ENCODE peak calls at places on chromosomes 12 and 14, in nine cellular contexts. W, D, P, K, T, I, R, C and H are unnamed samples. For H3K27me3, the result is how much of the 10 kb centered on the place peaks cover.

GRCh38 chr12:107436376-107436775 is 249.2 kb upstream of the PWP1 start:
- DNase-seq in C (no peak), W (no peak), D (peak), R (peak), T (no peak), P (peak), I (peak), K (no peak), H (no peak)

GRCh38 chr14:99726538-99727095 is 42.5 kb downstream of the CYP46A1 start:
- DNase-seq in C (peak), R (no peak), I (no peak), D (no peak), T (no peak), K (no peak), W (no peak), P (no peak), H (peak)

GRCh38 chr12:129934977-129935376 is 31.2 kb upstream of the TMEM132D start:
- DNase-seq in C (no peak), W (no peak), I (no peak), D (no peak), P (no peak), K (no peak), T (no peak), R (no peak), H (no peak)

GRCh38 chr14:94561656-94562010 is 391 bp downstream of the SERPINA4 start:
- DNase-seq in W (no peak), T (no peak), C (no peak), P (no peak), D (no peak), R (no peak), I (no peak), K (no peak), H (no peak)

GRCh38 chr12:88932457-88932856 is 352.2 kb upstream of the KITLG start:
- DNase-seq in R (no peak), T (no peak), K (no peak), C (no peak), W (no peak), I (no peak), D (no peak), P (no peak), H (no peak)

GRCh38 chr12:95970905-95971304 is 25.2 kb downstream of the HAL start:
- DNase-seq in C (no peak), R (no peak), K (no peak), D (peak), I (peak), P (no peak), W (no peak), T (no peak), H (no peak)

GRCh38 chr14:72822946-72823611 is 70.8 kb downstream of the DPF3 start:
- DNase-seq in D (no peak), W (no peak), C (no peak), T (no peak), I (no peak), K (no peak), R (no peak), P (no peak), H (no peak)

GRCh38 chr12:2682301-2683282 is 112.2 kb upstream of the FKBP4 start:
- DNase-seq in C (peak), W (peak), I (peak), K (no peak), R (peak), D (peak), T (peak), P (peak), H (peak)

DNA sequence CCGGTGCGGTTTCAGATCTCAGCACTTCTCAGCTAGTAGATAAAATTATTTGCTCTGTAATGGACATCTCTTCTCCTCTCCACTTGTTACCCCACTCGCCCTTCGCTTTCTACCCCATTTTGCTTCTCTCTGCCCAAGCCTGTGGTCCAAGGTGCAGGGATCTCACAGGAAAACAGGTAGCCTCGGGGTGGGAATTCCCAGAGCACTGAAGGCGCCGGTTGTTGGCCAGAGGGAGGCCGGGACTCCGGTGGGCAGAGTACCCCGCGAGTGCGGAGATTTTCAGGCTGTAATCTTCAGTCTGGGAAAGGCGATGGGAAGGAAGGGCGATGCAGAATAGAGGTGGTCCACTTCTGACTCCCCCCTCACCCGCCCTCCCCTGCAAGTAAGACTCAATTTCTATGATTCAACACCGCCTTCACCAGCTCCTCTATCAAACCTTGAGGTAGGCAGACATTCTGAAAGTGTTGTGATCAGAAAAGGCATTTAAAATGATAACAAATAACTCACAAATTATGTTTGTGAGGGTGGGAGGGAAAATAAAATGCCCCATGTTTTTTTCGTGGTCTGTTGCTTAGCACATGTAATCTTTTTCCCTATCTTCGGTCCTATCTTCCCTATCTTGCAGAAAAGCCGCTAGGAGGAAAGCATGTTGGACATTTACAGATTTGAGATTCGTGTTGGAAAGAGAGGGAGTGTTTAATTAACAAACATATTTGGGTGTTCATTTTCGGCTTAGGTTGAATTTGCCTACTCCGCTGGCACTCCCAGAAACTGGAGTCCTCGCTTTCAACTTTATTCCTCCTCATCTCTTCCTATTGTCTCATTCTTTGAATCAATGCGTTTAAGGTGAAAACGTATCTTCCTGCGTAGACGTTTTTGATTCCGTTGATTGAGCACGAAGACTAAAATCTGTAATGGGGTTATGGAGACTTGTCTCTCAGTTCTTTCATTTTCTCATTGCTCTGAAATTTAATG is 8.5 kb downstream of the FOXG1 start:
- DNase-seq in D (peak), T (no peak), P (no peak), I (no peak), R (no peak), K (no peak), C (no peak), W (no peak), H (no peak)
- H3K27me3 ChIP-seq in D (half or more), T (under half), P (half or more), I (half or more), R (under half), K (under half), C (under half), W (under half), H (half or more)

DNA sequence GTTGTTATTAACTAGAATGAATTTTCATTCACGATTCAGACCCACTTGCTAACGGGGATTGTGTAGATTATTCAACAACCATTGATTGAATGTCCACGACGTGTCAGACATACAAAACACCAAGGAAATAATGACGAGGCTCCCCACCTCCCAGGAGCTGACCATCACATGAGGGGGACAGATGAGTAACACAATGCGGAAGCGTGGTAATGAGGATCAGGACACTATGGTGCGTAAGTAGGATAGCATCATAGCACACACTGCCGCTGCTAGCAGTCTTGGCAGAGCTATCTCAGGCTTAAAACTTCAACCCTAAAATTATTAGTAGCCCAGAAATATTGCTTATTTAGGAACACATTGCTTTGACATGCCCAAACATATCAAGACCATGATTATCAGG is 265.8 kb downstream of the EGLN3 start:
- DNase-seq in T (no peak), K (no peak), C (no peak), W (no peak), I (peak), P (no peak), R (no peak), D (no peak), H (no peak)
- TF ChIP-seq CTCF in T (no peak), K (no peak), C (no peak), W (no peak), I (no peak), P (no peak), R (no peak), D (no peak), H (no peak)

GRCh38 chr12:510071-510825 is 50.5 kb downstream of the B4GALNT3 start:
- DNase-seq in C (peak), P (no peak), D (peak), R (no peak), T (no peak), K (no peak), W (no peak), I (no peak), H (no peak)

GRCh38 chr12:507261-507853 is 47.6 kb downstream of the B4GALNT3 start:
- DNase-seq in K (no peak), D (no peak), I (no peak), T (no peak), W (no peak), C (no peak), R (no peak), P (no peak), H (no peak)

GRCh38 chr12:508145-508544 is 48.4 kb downstream of the B4GALNT3 start:
- DNase-seq in C (no peak), R (no peak), T (no peak), P (no peak), W (no peak), D (no peak), I (no peak), K (no peak), H (no peak)

GRCh38 chr12:508795-509194 is 49.1 kb downstream of the B4GALNT3 start:
- DNase-seq in K (no peak), R (no peak), D (no peak), I (no peak), W (no peak), T (no peak), C (no peak), P (no peak), H (no peak)

GRCh38 chr12:509494-509893 is 49.8 kb downstream of the B4GALNT3 start:
- DNase-seq in R (peak), D (peak), W (no peak), T (no peak), I (peak), P (no peak), C (no peak), K (no peak), H (no peak)
- H3K27me3 ChIP-seq in R (under half), D (under half), W (under half), T (under half), I (under half), P (under half), C (under half), K (under half), H (under half)

DNA sequence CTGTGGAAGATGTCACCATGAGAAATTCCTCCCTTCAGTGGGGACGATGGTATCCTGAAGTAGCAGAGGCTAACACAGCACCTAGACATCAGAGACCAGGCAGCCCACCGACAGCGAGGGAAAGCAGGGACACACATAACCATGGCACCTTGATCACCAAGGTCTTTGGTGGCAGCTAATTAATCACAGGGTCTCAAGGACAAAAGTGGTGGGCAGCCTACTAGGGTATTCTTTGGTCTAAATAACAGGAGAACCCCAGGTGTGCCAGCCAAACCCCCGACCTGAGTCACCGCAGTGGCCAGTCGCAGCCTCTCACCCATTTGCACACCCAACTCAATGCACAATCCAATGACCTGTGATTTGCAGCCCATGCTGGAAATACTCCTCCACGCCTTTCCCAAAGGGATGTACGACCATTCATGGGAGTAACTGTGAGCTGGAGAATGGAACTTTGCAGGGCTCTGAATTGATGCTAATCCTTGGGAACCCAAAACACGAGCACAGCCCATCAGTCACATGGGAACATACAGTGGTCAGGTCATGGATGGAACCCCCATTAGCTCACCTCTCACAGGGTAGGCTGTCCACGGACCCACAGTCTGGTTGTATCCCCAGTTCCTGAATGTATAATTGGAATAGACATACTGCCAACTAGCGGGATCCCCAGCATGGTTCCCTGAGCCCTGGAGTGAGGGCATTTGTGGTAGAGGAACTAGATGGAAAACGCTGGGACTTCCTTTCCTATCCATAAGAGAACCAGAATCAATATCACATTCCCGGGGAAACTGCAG is 58.7 kb upstream of the C14orf180 start:
- DNase-seq in K (no peak), C (no peak), I (no peak), D (no peak), T (no peak), W (no peak), R (no peak), P (no peak), H (peak)
- TF ChIP-seq CTCF in K (no peak), C (no peak), I (no peak), D (no peak), T (no peak), W (no peak), R (no peak), P (no peak), H (no peak)

DNA sequence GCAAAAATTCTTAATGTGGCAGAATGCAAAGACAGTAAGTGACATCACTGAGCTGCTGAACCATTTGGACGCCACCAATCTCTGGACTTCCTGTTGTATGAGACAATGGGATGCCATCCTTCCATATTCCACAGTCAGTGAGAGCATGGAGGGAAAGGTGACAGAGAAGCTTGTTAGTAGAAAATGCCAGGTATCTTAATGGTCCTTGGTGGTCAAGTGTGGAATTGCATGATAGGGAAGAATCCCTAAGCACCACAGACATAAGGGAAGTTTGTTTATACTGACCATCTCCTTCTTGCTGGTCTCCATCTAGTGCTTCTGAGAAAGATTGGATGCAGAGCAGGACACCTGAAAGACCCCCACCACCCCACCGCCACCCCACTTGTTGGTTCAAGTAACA is 1410.0 kb upstream of the TMEM132C start:
- DNase-seq in W (no peak), D (no peak), C (no peak), T (no peak), K (no peak), R (no peak), P (no peak), I (no peak), H (no peak)
- H3K27me3 ChIP-seq in W (under half), D (under half), C (under half), T (under half), K (under half), R (under half), P (under half), I (under half), H (under half)

DNA sequence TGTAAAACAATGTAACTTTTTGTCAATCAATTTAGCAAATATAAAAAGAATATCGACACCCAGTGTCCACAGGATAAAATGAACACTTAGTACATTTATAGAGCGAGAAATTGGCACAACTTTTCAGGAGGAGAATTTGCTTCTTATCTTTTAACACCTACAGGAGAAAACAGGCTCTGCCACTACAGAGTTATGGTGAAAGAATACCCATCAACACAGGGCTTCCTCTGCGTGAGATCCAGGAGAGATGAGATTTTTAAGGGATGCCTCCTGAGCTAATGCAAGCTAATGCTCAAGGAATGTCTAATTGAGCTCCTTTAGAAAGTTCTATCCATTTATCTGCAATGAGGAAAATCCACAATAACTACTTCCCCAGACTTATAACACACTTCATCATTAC is 7.8 kb downstream of the TBPL2 start:
- DNase-seq in D (no peak), P (no peak), R (no peak), T (no peak), K (no peak), W (no peak), C (no peak), I (no peak), H (no peak)
- TF ChIP-seq CTCF in D (no peak), P (no peak), R (no peak), T (no peak), K (no peak), W (no peak), C (no peak), I (no peak), H (no peak)

GRCh38 chr12:62631531-62632520 is 165.2 kb downstream of the MON2 start:
- DNase-seq in I (peak), R (peak), D (peak), P (peak), W (peak), K (no peak), C (peak), T (no peak), H (peak)
- H3K27me3 ChIP-seq in I (under half), R (under half), D (under half), P (under half), W (under half), K (under half), C (under half), T (under half), H (under half)

DNA sequence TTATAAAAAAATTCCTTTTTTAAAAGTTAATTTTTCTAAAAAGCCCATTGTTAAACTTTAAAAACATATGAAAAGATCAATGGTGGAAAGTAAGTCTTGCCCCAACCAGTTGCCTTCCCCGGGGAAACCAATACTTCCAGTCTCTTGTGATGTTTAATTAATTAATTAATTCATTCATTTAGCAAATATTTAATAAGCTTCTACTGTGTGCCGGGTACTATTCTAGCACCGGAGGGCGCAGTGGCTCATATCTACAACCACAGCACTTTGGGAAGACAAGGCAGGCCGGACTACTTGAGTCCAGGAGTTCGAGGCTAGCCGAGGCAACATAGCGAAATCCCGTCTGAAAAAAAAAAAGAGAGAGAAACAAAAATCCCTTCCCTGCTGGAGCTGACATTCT is 87.4 kb downstream of the HECTD4 start:
- DNase-seq in T (no peak), P (peak), I (no peak), K (no peak), R (peak), C (no peak), D (no peak), W (no peak), H (no peak)
- TF ChIP-seq CTCF in T (no peak), P (peak), I (no peak), K (no peak), R (peak), C (no peak), D (no peak), W (no peak), H (no peak)

GRCh38 chr12:54546511-54546910 is 2.9 kb upstream of the PDE1B start:
- DNase-seq in C (no peak), I (no peak), T (no peak), R (no peak), W (no peak), K (no peak), D (no peak), P (no peak), H (no peak)
- H3K27me3 ChIP-seq in C (under half), I (half or more), T (under half), R (under half), W (under half), K (under half), D (half or more), P (under half), H (under half)